ENCODE peak calls at places on chromosomes 13 and 19, in six cellular contexts. S is BE2C, O is transverse colon, Z is ovary, T is brain microvascular endothelial cell, K is PC-9. N is an unnamed sample.

GRCh38 chr19:37227996-37228395 is 10.0 kb downstream of the ZNF383 start:
- DNase-seq in O (no peak), S (peak; percentile 46), T (no peak), Z (no peak), K (peak; percentile 10), N (peak; percentile 57)

GRCh38 chr19:48635966-48636858 is 967 bp downstream of the DBP start:
- DNase-seq in S (no peak), K (peak; percentile 38), T (no peak), O (peak; percentile 63), Z (peak; percentile 76), N (no peak)

GRCh38 chr19:49585023-49585422 is 3.9 kb downstream of the PRRG2 start:
- DNase-seq in S (peak; percentile 60), T (no peak), O (no peak), Z (no peak), K (no peak), N (peak; percentile 63)

GRCh38 chr13:36453518-36453917 is 21.2 kb downstream of the CCNA1 start:
- DNase-seq in T (no peak), K (no peak), O (no peak), S (no peak), Z (no peak), N (no peak)

GRCh38 chr13:36131215-36131930 is at the start of gene DCLK1:
- DNase-seq in S (peak; percentile 74), O (peak; percentile 21), Z (peak; percentile 78), K (peak; percentile 31), T (peak; percentile 33), N (peak; percentile 84)

GRCh38 chr13:114272977-114273376 is 8.4 kb upstream of the UPF3A start:
- DNase-seq in K (no peak), T (no peak), Z (no peak), O (no peak), S (no peak), N (no peak)

GRCh38 chr19:45444318-45445041 is 20.8 kb upstream of the ERCC1 start:
- DNase-seq in O (peak; percentile 96), S (peak; percentile 95), Z (peak; percentile 97), K (peak; percentile 96), T (peak; percentile 88), N (peak; percentile 93)

GRCh38 chr19:47405854-47406417 is 13.4 kb downstream of the MEIS3 start:
- DNase-seq in T (no peak), O (no peak), Z (no peak), K (no peak), S (no peak), N (no peak)

GRCh38 chr13:35664747-35665146 is 188.3 kb upstream of the MAB21L1 start:
- DNase-seq in K (no peak), S (no peak), Z (no peak), T (no peak), O (no peak), N (no peak)

GRCh38 chr19:48023518-48023917 is 20.4 kb downstream of the CABP5 start:
- DNase-seq in T (no peak), S (no peak), K (no peak), Z (no peak), O (no peak), N (no peak)

GRCh38 chr13:99442273-99442895 is 58.9 kb upstream of the TM9SF2 start:
- DNase-seq in O (peak; percentile 47), Z (no peak), S (peak; percentile 35), K (peak; percentile 42), T (peak; percentile 39), N (no peak)

GRCh38 chr13:30354481-30355404 is 47.4 kb upstream of the KATNAL1 start:
- DNase-seq in T (no peak), S (peak; percentile 28), O (no peak), K (no peak), Z (no peak), N (no peak)

GRCh38 chr19:677601-678380 is 1.6 kb downstream of the FSTL3 start:
- DNase-seq in T (peak; percentile 31), S (no peak), O (no peak), K (peak; percentile 85), Z (peak; percentile 55), N (no peak)

GRCh38 chr13:66780814-66781213 is 449.3 kb downstream of the PCDH9 start:
- DNase-seq in O (no peak), Z (no peak), T (peak; percentile 14), K (no peak), S (no peak), N (no peak)

GRCh38 chr13:30125422-30126073 is 181.8 kb downstream of the KATNAL1 start:
- DNase-seq in K (no peak), O (no peak), Z (no peak), S (no peak), T (peak; percentile 74), N (no peak)

GRCh38 chr13:101639711-101640110 is 187.2 kb downstream of the ITGBL1 start:
- DNase-seq in S (no peak), O (no peak), T (no peak), Z (no peak), K (no peak), N (no peak)

GRCh38 chr19:17136026-17136425 is 60.4 kb downstream of the MYO9B start:
- DNase-seq in S (no peak), T (no peak), K (no peak), Z (no peak), O (no peak), N (no peak)

GRCh38 chr13:94198666-94199065 is 280.8 kb downstream of the DCT start:
- DNase-seq in K (no peak), T (peak; percentile 65), S (no peak), Z (no peak), O (no peak), N (no peak)

GRCh38 chr13:113393572-113394503 is 29.9 kb upstream of the GRTP1 start:
- DNase-seq in S (peak; percentile 90), K (peak; percentile 85), O (peak; percentile 83), Z (peak; percentile 81), T (peak; percentile 39), N (peak; percentile 90)

GRCh38 chr19:5484398-5485285 is 29.4 kb downstream of the ZNRF4 start:
- DNase-seq in Z (no peak), K (no peak), S (no peak), T (no peak), O (no peak), N (peak; percentile 66)

GRCh38 chr13:75220238-75220542 is 261.8 kb downstream of the TBC1D4 start:
- DNase-seq in K (no peak), Z (no peak), O (no peak), T (no peak), S (no peak), N (no peak)

GRCh38 chr13:71621152-71622124 is 245.6 kb downstream of the DACH1 start:
- DNase-seq in O (no peak), S (peak; percentile 66), Z (no peak), T (no peak), K (no peak), N (no peak)

GRCh38 chr13:44237276-44237767 is 136.3 kb upstream of the SERP2 start:
- DNase-seq in T (peak; percentile 98), Z (peak; percentile 59), K (peak; percentile 25), O (peak; percentile 47), S (no peak), N (no peak)

GRCh38 chr19:35100588-35101533 is 14.8 kb upstream of the FXYD3 start:
- DNase-seq in Z (no peak), O (no peak), K (no peak), S (no peak), T (no peak), N (no peak)

GRCh38 chr13:35695411-35695810 is 218.9 kb upstream of the MAB21L1 start:
- DNase-seq in T (no peak), O (no peak), K (no peak), Z (no peak), S (no peak), N (no peak)

GRCh38 chr19:42092350-42092749 is 16.4 kb downstream of the ZNF574 start:
- DNase-seq in Z (no peak), O (peak; percentile 65), T (no peak), S (peak; percentile 64), K (peak; percentile 71), N (no peak)

GRCh38 chr19:35033067-35034004 is 3.1 kb downstream of the SCN1B start:
- DNase-seq in S (no peak), K (no peak), O (no peak), Z (peak; percentile 21), T (no peak), N (no peak)

GRCh38 chr19:34666200-34666957 is 10.6 kb downstream of the SCGB2B2 start:
- DNase-seq in T (no peak), O (no peak), Z (no peak), S (no peak), K (no peak), N (no peak)

GRCh38 chr13:106329941-106330340 is 205.5 kb downstream of the EFNB2 start:
- DNase-seq in S (no peak), O (peak; percentile 62), T (no peak), K (no peak), Z (no peak), N (no peak)

GRCh38 chr19:7494416-7495098 is 5.7 kb upstream of the PEX11G start:
- DNase-seq in O (no peak), S (no peak), T (peak; percentile 43), K (no peak), Z (peak; percentile 85), N (peak; percentile 74)

GRCh38 chr13:52868190-52868589 is 19.8 kb upstream of the PCDH8 start:
- DNase-seq in S (no peak), T (no peak), O (no peak), K (no peak), Z (no peak), N (no peak)

GRCh38 chr19:47848871-47849473 is 10.1 kb upstream of the TPRX2 start:
- DNase-seq in S (no peak), O (no peak), Z (no peak), T (peak; percentile 10), K (peak; percentile 23), N (peak; percentile 75)

GRCh38 chr13:74778946-74779345 is 644.7 kb upstream of the KLF12 start:
- DNase-seq in K (no peak), Z (no peak), O (no peak), T (no peak), S (no peak), N (no peak)

GRCh38 chr13:108026671-108027410 is 188.5 kb downstream of the LIG4 start:
- DNase-seq in Z (no peak), O (no peak), S (no peak), T (no peak), K (no peak), N (no peak)

GRCh38 chr19:2253106-2254051 is 2.8 kb downstream of the JSRP1 start:
- DNase-seq in O (no peak), Z (no peak), S (peak; percentile 15), T (no peak), K (no peak), N (peak; percentile 37)
- TF ChIP-seq CTCF in O (no peak), Z (no peak), S (peak; percentile 10), T (peak; percentile 48), K (no peak), N (peak; percentile 18)

GRCh38 chr19:18589380-18590272 is 1.0 kb downstream of the REX1BD start:
- DNase-seq in O (peak; percentile 77), Z (peak; percentile 66), K (peak; percentile 70), T (peak; percentile 42), S (peak; percentile 93), N (peak; percentile 85)
- TF ChIP-seq CTCF in O (peak; percentile 33), Z (peak; percentile 30), K (no peak), T (no peak), S (peak; percentile 9), N (no peak)

GRCh38 chr19:55112781-55113569 is 4.5 kb downstream of the PPP1R12C start:
- DNase-seq in K (no peak), O (no peak), S (no peak), T (no peak), Z (no peak), N (no peak)
- TF ChIP-seq CTCF in K (no peak), O (no peak), S (no peak), T (peak; percentile 11), Z (no peak), N (no peak)

GRCh38 chr13:39012608-39013007 is 22.0 kb upstream of the STOML3 start:
- DNase-seq in O (no peak), S (no peak), Z (no peak), K (no peak), T (no peak), N (peak; percentile 22)
- TF ChIP-seq CTCF in O (no peak), S (peak; percentile 49), Z (no peak), K (no peak), T (peak; percentile 42), N (no peak)

GRCh38 chr13:105202384-105202783 is 1333.1 kb downstream of the EFNB2 start:
- DNase-seq in Z (no peak), K (no peak), S (peak; percentile 18), O (no peak), T (peak; percentile 60), N (no peak)
- TF ChIP-seq CTCF in Z (no peak), K (peak; percentile 69), S (peak; percentile 86), O (peak; percentile 36), T (peak; percentile 83), N (peak; percentile 76)